ENCODE peak calls at places on chromosomes 4 and X, in eight cellular contexts. D is AG04450; N is Kasumi-1; X is activated CD4-positive, alpha-beta T cell treated with anti-CD3 and anti-CD28 coated beads, Interleukin-2, amount 50 U/mL, for 48 hours; Q is body of pancreas; O is Right ventricle myocardium superior; W is right atrium auricular region; P is NCI-H1436. S is an unnamed sample.

GRCh38 chrX:9596837-9597236 is 132.0 kb downstream of the TBL1X start:
- DNase-seq in X (no peak), P (no peak), W (no peak), N (no peak), Q (no peak), O (no peak), D (no peak), S (no peak)

GRCh38 chr4:5461477-5461876 is 246.9 kb downstream of the EVC2 start:
- DNase-seq in Q (no peak), D (no peak), O (no peak), X (no peak), N (no peak), P (no peak), W (no peak), S (no peak)

GRCh38 chr4:82431026-82431745 is 796 bp downstream of the ENOPH1 start:
- DNase-seq in D (no peak), N (no peak), W (no peak), X (peak), Q (peak), P (peak), O (no peak), S (peak)

GRCh38 chr4:111013846-111014245 is 391.0 kb upstream of the PITX2 start:
- DNase-seq in N (no peak), W (no peak), X (no peak), P (no peak), D (no peak), O (no peak), Q (no peak), S (no peak)

GRCh38 chr4:177809786-177810185 is 367.5 kb upstream of the AGA start:
- DNase-seq in Q (no peak), N (no peak), P (no peak), D (no peak), W (no peak), X (no peak), O (no peak), S (no peak)

GRCh38 chr4:533318-534100 is 34.5 kb downstream of the PIGG start:
- DNase-seq in D (no peak), N (no peak), W (no peak), X (no peak), O (no peak), P (no peak), Q (no peak), S (no peak)

GRCh38 chr4:17168571-17168970 is 270.1 kb upstream of the LDB2 start:
- DNase-seq in O (no peak), X (no peak), W (no peak), N (no peak), Q (no peak), P (no peak), D (peak), S (peak)

GRCh38 chrX:8067754-8068469 is 103.2 kb downstream of the VCX2 start:
- DNase-seq in Q (no peak), N (no peak), X (no peak), P (no peak), O (no peak), D (no peak), W (no peak), S (no peak)

GRCh38 chr4:172851534-172851933 is 317.1 kb upstream of the GALNT7 start:
- DNase-seq in P (no peak), X (no peak), W (no peak), N (no peak), Q (no peak), D (no peak), O (no peak), S (no peak)

GRCh38 chr4:141447761-141448160 is 188.6 kb upstream of the IL15 start:
- DNase-seq in X (no peak), D (no peak), N (no peak), P (no peak), O (no peak), W (no peak), Q (no peak), S (no peak)

GRCh38 chrX:38798956-38799355 is 2.3 kb upstream of the MID1IP1 start:
- DNase-seq in W (no peak), N (no peak), O (no peak), D (no peak), X (no peak), P (no peak), Q (no peak), S (peak)

GRCh38 chr4:168885416-168885815 is 124.6 kb downstream of the CBR4 start:
- DNase-seq in D (no peak), W (no peak), X (no peak), N (no peak), O (no peak), Q (no peak), P (no peak), S (no peak)

GRCh38 chr4:2767046-2767704 is 11.0 kb upstream of the TNIP2 start:
- DNase-seq in N (no peak), Q (no peak), X (no peak), O (no peak), P (no peak), W (no peak), D (no peak), S (no peak)

GRCh38 chrX:40563784-40564183 is 17.0 kb upstream of the ATP6AP2 start:
- DNase-seq in Q (no peak), P (no peak), W (no peak), N (no peak), D (no peak), X (no peak), O (no peak), S (no peak)

GRCh38 chrX:106481341-106481740 is 130.4 kb upstream of the RADX start:
- DNase-seq in D (peak), N (peak), Q (peak), O (no peak), X (peak), P (peak), W (no peak), S (peak)

GRCh38 chr4:142414336-142414945 is 431.7 kb downstream of the INPP4B start:
- DNase-seq in X (no peak), N (no peak), Q (no peak), D (no peak), O (no peak), P (no peak), W (no peak), S (no peak)

GRCh38 chrX:13149702-13150101 is 105.3 kb upstream of the FAM9C start:
- DNase-seq in X (no peak), P (no peak), N (no peak), D (no peak), W (no peak), Q (no peak), O (no peak), S (no peak)

GRCh38 chr4:173182403-173182802 is 13.8 kb downstream of the GALNT7 start:
- DNase-seq in N (no peak), P (no peak), X (no peak), O (no peak), W (no peak), Q (no peak), D (peak), S (peak)

GRCh38 chr4:48315728-48316630 is 25.4 kb upstream of the SLAIN2 start:
- DNase-seq in Q (no peak), X (no peak), O (no peak), P (peak), W (no peak), D (peak), N (peak), S (peak)

GRCh38 chr4:185318679-185319078 is 77.0 kb downstream of the LRP2BP start:
- DNase-seq in Q (no peak), X (no peak), W (no peak), D (no peak), P (no peak), N (peak), O (no peak), S (no peak)